ENCODE peak calls at places on chromosomes 13 and 19, in ten cellular contexts. V is activated naive CD4-positive, alpha-beta T cell; X is effector CD4-positive, alpha-beta T cell; Q is activated CD4-positive, CD25-positive, alpha-beta regulatory T cell; H is ovary; C is Jurkat, Clone E6-1; I is fibroblast of the aortic adventitia; B is stimulated activated CD8-positive, alpha-beta memory T cell treated with anti-CD3 and anti-CD28 coated beads, Interleukin-4, amount 100 ng/mL, for 1 hour; M is HuH-7.5; Y is ascending aorta. Z is an unnamed sample.

GRCh38 chr19:38451629-38452028 is 18.1 kb downstream of the RYR1 start:
- DNase-seq in V (no peak), X (no peak), Q (no peak), H (no peak), C (no peak), I (no peak), B (no peak), M (no peak), Y (no peak), Z (no peak)

GRCh38 chr13:92976657-92977056 is 249.9 kb upstream of the GPC6 start:
- DNase-seq in V (no peak), X (no peak), Q (no peak), H (no peak), C (no peak), I (no peak), B (no peak), M (no peak), Y (no peak), Z (no peak)

GRCh38 chr19:28575816-28576215 is 637.1 kb downstream of the UQCRFS1 start:
- DNase-seq in V (no peak), X (no peak), Q (no peak), H (no peak), C (no peak), I (no peak), B (no peak), M (no peak), Y (no peak), Z (no peak)

GRCh38 chr19:19305066-19305465 is 15.2 kb downstream of the SUGP1 start:
- DNase-seq in V (no peak), X (no peak), Q (no peak), H (no peak), C (no peak), I (no peak), B (no peak), M (no peak), Y (no peak), Z (no peak)

GRCh38 chr13:26881154-26881553 is 120.6 kb upstream of the GPR12 start:
- DNase-seq in V (no peak), X (no peak), Q (no peak), H (no peak), C (no peak), I (peak; percentile 13), B (no peak), M (no peak), Y (no peak), Z (no peak)

GRCh38 chr13:20988033-20988908 is 73.1 kb downstream of the LATS2 start:
- DNase-seq in V (no peak), X (no peak), Q (no peak), H (no peak), C (no peak), I (no peak), B (no peak), M (no peak), Y (no peak), Z (no peak)

GRCh38 chr19:18713550-18714117 is 30.2 kb downstream of the CRTC1 start:
- DNase-seq in V (no peak), X (no peak), Q (no peak), H (no peak), C (no peak), I (no peak), B (no peak), M (no peak), Y (no peak), Z (no peak)

GRCh38 chr19:12453495-12453894 is 12.7 kb upstream of the ZNF443 start:
- DNase-seq in V (no peak), X (no peak), Q (no peak), H (no peak), C (no peak), I (no peak), B (no peak), M (no peak), Y (no peak), Z (no peak)

GRCh38 chr13:44072536-44072935 is 192.8 kb downstream of the LACC1 start:
- DNase-seq in V (no peak), X (no peak), Q (no peak), H (no peak), C (no peak), I (no peak), B (no peak), M (no peak), Y (no peak), Z (no peak)

GRCh38 chr19:42208612-42209011 is 8.9 kb downstream of the DEDD2 start:
- DNase-seq in V (no peak), X (no peak), Q (no peak), H (no peak), C (no peak), I (no peak), B (no peak), M (no peak), Y (no peak), Z (no peak)

GRCh38 chr19:33492951-33493350 is 28.6 kb downstream of the PEPD start:
- DNase-seq in V (no peak), X (no peak), Q (no peak), H (no peak), C (no peak), I (no peak), B (no peak), M (no peak), Y (no peak), Z (no peak)

GRCh38 chr13:42272115-42272756 is at the start of gene AKAP11:
- DNase-seq in V (peak; percentile 47), X (peak; percentile 39), Q (peak; percentile 39), H (no peak), C (peak; percentile 40), I (peak; percentile 50), B (peak; percentile 24), M (peak; percentile 13), Y (peak; percentile 76), Z (no peak)

GRCh38 chr19:17089238-17089637 is 13.7 kb downstream of the MYO9B start:
- DNase-seq in V (no peak), X (no peak), Q (no peak), H (no peak), C (no peak), I (peak; percentile 73), B (no peak), M (no peak), Y (peak; percentile 79), Z (no peak)

GRCh38 chr13:30442854-30443379 is 20.6 kb downstream of the UBE2L5 start:
- DNase-seq in V (no peak), X (no peak), Q (no peak), H (no peak), C (no peak), I (no peak), B (no peak), M (no peak), Y (no peak), Z (no peak)

GRCh38 chr13:67619346-67619745 is 389.2 kb upstream of the PCDH9 start:
- DNase-seq in V (no peak), X (no peak), Q (no peak), H (no peak), C (no peak), I (no peak), B (no peak), M (no peak), Y (no peak), Z (no peak)

GRCh38 chr19:50899549-50899948 is 11.6 kb downstream of the KLK4 start:
- DNase-seq in V (no peak), X (no peak), Q (no peak), H (no peak), C (no peak), I (no peak), B (no peak), M (no peak), Y (no peak), Z (no peak)

GRCh38 chr19:17103177-17103576 is 27.6 kb downstream of the MYO9B start:
- DNase-seq in V (no peak), X (no peak), Q (no peak), H (no peak), C (no peak), I (peak; percentile 47), B (no peak), M (peak; percentile 55), Y (no peak), Z (no peak)

GRCh38 chr13:107582171-107582570 is 633.2 kb downstream of the LIG4 start:
- DNase-seq in V (no peak), X (no peak), Q (no peak), H (no peak), C (no peak), I (no peak), B (no peak), M (no peak), Y (no peak), Z (no peak)

GRCh38 chr19:16371540-16371986 is 46.9 kb downstream of the KLF2 start:
- DNase-seq in V (peak; percentile 86), X (peak; percentile 87), Q (peak; percentile 58), H (peak; percentile 41), C (peak; percentile 94), I (no peak), B (peak; percentile 81), M (no peak), Y (no peak), Z (no peak)

GRCh38 chr19:4606921-4607678 is 32.2 kb upstream of the TNFAIP8L1 start:
- DNase-seq in V (no peak), X (no peak), Q (no peak), H (no peak), C (no peak), I (peak; percentile 33), B (no peak), M (peak; percentile 43), Y (no peak), Z (no peak)